ENCODE peak calls at places on chromosomes 13 and 19, in five cellular contexts. D is brain microvascular endothelial cell; T is SJCRH30; R is CD8-positive, alpha-beta memory T cell; O is HAP-1. Q is an unnamed sample. For H3K27me3, the result is how much of the 10 kb centered on the place peaks cover.

GRCh38 chr19:3818479-3818878 is 32.3 kb upstream of the MATK start:
- DNase-seq in D (peak), T (no peak), R (no peak), O (no peak), Q (no peak)

GRCh38 chr19:4405977-4406376 is 3.5 kb downstream of the CHAF1A start:
- DNase-seq in D (no peak), T (no peak), R (no peak), O (no peak), Q (no peak)

GRCh38 chr19:56309511-56310185 is 5.0 kb downstream of the ZSCAN5A start:
- DNase-seq in D (peak), T (peak), R (peak), O (peak), Q (no peak)

GRCh38 chr13:76936736-76937135 is 11.6 kb upstream of the ACOD1 start:
- DNase-seq in D (no peak), T (no peak), R (no peak), O (no peak), Q (no peak)

GRCh38 chr13:71874490-71874889 is 7.5 kb upstream of the DACH1 start:
- DNase-seq in D (no peak), T (no peak), R (no peak), O (no peak), Q (no peak)

GRCh38 chr13:20043207-20043925 is 84.8 kb downstream of the ZMYM2 start:
- DNase-seq in D (no peak), T (no peak), R (no peak), O (no peak), Q (no peak)

GRCh38 chr13:112444416-112445399 is 68.6 kb downstream of the SPACA7 start:
- DNase-seq in D (no peak), T (no peak), R (no peak), O (no peak), Q (no peak)

GRCh38 chr13:75806101-75806500 is 170.0 kb downstream of the LMO7 start:
- DNase-seq in D (no peak), T (no peak), R (no peak), O (no peak), Q (no peak)

GRCh38 chr13:113856716-113857065 is 7.2 kb downstream of the GAS6 start:
- DNase-seq in D (no peak), T (no peak), R (no peak), O (no peak), Q (no peak)

GRCh38 chr19:31146546-31147183 is 202.6 kb downstream of the TSHZ3 start:
- DNase-seq in D (no peak), T (no peak), R (no peak), O (no peak), Q (no peak)

GRCh38 chr19:33022472-33023116 is 42.1 kb downstream of the RHPN2 start:
- DNase-seq in D (no peak), T (peak), R (no peak), O (no peak), Q (no peak)

GRCh38 chr19:4814625-4815425 is 16.7 kb downstream of the TICAM1 start:
- DNase-seq in D (no peak), T (no peak), R (no peak), O (no peak), Q (no peak)

GRCh38 chr19:38284422-38284821 is 19.6 kb upstream of the C19orf33 start:
- DNase-seq in D (no peak), T (no peak), R (no peak), O (no peak), Q (no peak)

GRCh38 chr19:55086730-55087541 is 11.3 kb downstream of the EPS8L1 start:
- DNase-seq in D (peak), T (peak), R (peak), O (no peak), Q (peak)

GRCh38 chr13:41613984-41614581 is 156.7 kb downstream of the RGCC start:
- DNase-seq in D (peak), T (peak), R (no peak), O (peak), Q (no peak)

GRCh38 chr19:40284501-40285352 is at the start of gene AKT2:
- DNase-seq in D (peak), T (peak), R (peak), O (no peak), Q (peak)

GRCh38 chr19:47324502-47324901 is 7.5 kb upstream of the C5AR2 start:
- DNase-seq in D (no peak), T (no peak), R (no peak), O (no peak), Q (no peak)

GRCh38 chr19:793775-794174 is 3.5 kb upstream of the PTBP1 start:
- DNase-seq in D (no peak), T (no peak), R (no peak), O (no peak), Q (no peak)

GRCh38 chr13:42333613-42334328 is 61.8 kb downstream of the AKAP11 start:
- DNase-seq in D (peak), T (peak), R (no peak), O (peak), Q (no peak)

GRCh38 chr19:54247106-54247930 is 4.7 kb upstream of the LILRA6 start:
- DNase-seq in D (no peak), T (no peak), R (no peak), O (no peak), Q (no peak)

GRCh38 chr13:38008636-38009035 is 139.1 kb upstream of the TRPC4 start:
- DNase-seq in D (no peak), T (peak), R (no peak), O (no peak), Q (no peak)

GRCh38 chr19:16365300-16365996 is 40.8 kb downstream of the KLF2 start:
- DNase-seq in D (no peak), T (no peak), R (no peak), O (no peak), Q (no peak)

GRCh38 chr19:46772170-46773017 is 16.0 kb downstream of the SLC1A5 start:
- DNase-seq in D (no peak), T (no peak), R (no peak), O (no peak), Q (no peak)

GRCh38 chr13:32581177-32581786 is 5.0 kb upstream of the PDS5B start:
- DNase-seq in D (no peak), T (peak), R (no peak), O (peak), Q (no peak)

GRCh38 chr13:104831823-104832222 is 1703.6 kb downstream of the EFNB2 start:
- DNase-seq in D (no peak), T (peak), R (no peak), O (no peak), Q (no peak)

GRCh38 chr13:76463314-76463713 is 422.9 kb downstream of the KCTD12 start:
- DNase-seq in D (no peak), T (no peak), R (no peak), O (no peak), Q (no peak)

GRCh38 chr19:12464769-12465725 is 19.6 kb downstream of the ZNF709 start:
- DNase-seq in D (no peak), T (peak), R (no peak), O (no peak), Q (no peak)
- H3K27me3 ChIP-seq in D (under half), T (under half), R (under half), O (under half), Q (under half)

DNA sequence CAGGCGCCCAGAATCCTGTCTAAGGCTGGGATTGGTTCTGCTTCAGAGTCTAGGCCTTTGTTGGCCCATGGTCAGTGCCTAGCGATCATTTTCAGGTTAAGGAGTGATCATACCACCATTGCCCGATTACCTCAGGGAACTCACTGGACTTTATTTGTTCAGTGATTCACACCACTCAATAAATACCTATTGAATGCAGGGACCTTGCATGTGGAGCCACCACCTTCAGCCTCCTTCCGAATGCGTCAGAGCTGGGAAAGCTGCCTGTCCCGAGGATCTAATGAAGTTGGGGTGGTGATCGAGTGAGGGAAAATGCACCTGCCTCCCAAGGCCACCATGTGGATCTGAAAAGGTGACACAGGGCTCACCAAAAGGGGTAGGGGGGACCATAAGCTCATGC is 40.0 kb upstream of the POU2F2 start:
- DNase-seq in D (no peak), T (no peak), R (no peak), O (no peak), Q (no peak)
- H3K27me3 ChIP-seq in D (under half), T (under half), R (under half), O (under half), Q (under half)

GRCh38 chr13:31110169-31110568 is 51.5 kb downstream of the HSPH1 start:
- DNase-seq in D (no peak), T (no peak), R (no peak), O (no peak), Q (no peak)
- H3K27me3 ChIP-seq in D (under half), T (under half), R (under half), O (under half), Q (under half)

GRCh38 chr13:21676611-21677021 is 5.7 kb downstream of the FGF9 start:
- DNase-seq in D (no peak), T (peak), R (no peak), O (no peak), Q (no peak)
- H3K27me3 ChIP-seq in D (under half), T (under half), R (under half), O (under half), Q (under half)

GRCh38 chr19:13029301-13029880 is 34.1 kb downstream of the NFIX start:
- DNase-seq in D (no peak), T (no peak), R (no peak), O (no peak), Q (no peak)
- H3K27me3 ChIP-seq in D (under half), T (under half), R (under half), O (under half), Q (under half)

DNA sequence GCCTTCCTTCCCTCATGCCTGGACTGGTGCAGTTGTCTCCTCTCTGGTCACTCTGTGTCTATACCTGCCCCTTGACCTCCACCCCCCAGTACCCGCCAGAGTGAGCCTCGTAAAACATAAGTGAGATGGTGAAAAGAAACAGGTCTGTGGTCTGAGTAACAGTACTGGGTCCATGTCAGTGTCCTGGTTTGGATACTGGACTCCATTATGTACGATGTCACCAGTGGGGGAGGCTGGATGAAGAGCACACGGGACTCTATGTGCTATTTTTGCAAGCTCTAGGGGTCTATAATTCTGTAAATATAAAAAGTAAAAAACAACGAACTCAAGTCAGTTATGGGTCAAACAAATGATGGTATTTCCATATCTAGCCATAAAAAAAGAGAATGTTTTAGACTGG is 14.4 kb downstream of the MYBPC2 start:
- DNase-seq in D (no peak), T (no peak), R (no peak), O (no peak), Q (no peak)
- H3K27me3 ChIP-seq in D (under half), T (under half), R (under half), O (under half), Q (under half)

GRCh38 chr19:45213031-45213430 is 32.2 kb downstream of the EXOC3L2 start:
- DNase-seq in D (no peak), T (no peak), R (no peak), O (no peak), Q (no peak)

GRCh38 chr19:45217957-45218334 is 27.3 kb downstream of the EXOC3L2 start:
- DNase-seq in D (no peak), T (no peak), R (no peak), O (no peak), Q (no peak)

GRCh38 chr19:45216677-45217076 is 28.5 kb downstream of the EXOC3L2 start:
- DNase-seq in D (no peak), T (no peak), R (no peak), O (peak), Q (no peak)

GRCh38 chr19:45217193-45217956 is 27.8 kb downstream of the EXOC3L2 start:
- DNase-seq in D (no peak), T (no peak), R (no peak), O (peak), Q (no peak)

GRCh38 chr19:45215391-45216191 is 29.6 kb downstream of the EXOC3L2 start:
- DNase-seq in D (no peak), T (no peak), R (no peak), O (no peak), Q (no peak)
- H3K27me3 ChIP-seq in D (under half), T (under half), R (under half), O (under half), Q (half or more)

DNA sequence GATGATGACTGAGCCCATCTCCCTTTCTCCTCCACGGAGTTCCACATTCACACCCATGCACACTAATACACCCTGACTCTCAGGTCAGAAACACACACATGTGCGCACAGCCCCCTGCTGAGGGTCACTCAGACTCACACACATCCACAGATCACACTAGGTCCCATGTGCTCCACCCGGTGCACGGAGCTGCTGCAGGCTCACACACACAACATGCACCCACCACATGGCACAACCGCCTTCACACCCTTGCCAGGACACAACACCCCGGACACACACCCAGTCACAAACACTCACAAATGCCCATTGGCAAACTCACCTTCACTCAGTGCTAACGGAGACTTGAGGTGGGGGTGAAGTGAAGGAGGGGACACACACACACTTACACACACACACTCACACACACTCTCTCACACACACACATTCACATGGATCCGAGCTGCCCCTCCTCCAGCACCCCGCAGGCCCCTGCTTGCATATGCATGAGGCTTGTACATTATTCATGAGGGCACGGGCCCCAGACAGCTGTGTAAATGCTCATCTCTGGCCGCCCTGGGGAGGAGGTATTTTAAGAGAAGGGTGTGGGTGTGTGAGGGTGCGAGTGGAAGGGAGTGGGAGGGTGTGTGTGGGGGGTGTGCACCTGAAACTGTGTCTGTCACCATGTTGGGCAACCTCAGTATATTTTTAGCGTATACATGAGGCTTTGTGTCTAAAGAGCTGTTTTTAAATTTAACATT is 2.2 kb downstream of the NCAN start:
- DNase-seq in D (no peak), T (no peak), R (no peak), O (no peak), Q (no peak)
- H3K27me3 ChIP-seq in D (under half), T (under half), R (under half), O (under half), Q (under half)

DNA sequence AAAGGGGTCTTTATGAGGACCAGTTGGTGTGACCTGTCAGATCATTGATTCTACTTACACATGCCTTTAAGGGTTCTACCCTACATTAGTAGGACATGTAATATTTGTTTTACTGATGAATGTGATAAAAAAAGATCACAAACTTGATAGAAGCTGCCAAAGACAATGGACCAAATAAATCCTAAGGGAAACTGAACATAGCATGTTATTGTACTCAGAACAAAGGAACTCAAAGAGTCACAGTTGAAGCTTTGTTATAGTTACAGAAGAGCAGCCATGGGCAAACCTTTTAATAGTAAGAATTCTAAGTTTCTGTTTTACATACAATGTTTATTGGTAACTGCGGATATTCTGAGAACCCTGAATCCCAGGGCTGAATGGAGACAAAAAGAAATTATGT is 780.1 kb downstream of the SLITRK6 start:
- DNase-seq in D (no peak), T (no peak), R (no peak), O (peak), Q (no peak)
- H3K27me3 ChIP-seq in D (under half), T (under half), R (under half), O (under half), Q (under half)

DNA sequence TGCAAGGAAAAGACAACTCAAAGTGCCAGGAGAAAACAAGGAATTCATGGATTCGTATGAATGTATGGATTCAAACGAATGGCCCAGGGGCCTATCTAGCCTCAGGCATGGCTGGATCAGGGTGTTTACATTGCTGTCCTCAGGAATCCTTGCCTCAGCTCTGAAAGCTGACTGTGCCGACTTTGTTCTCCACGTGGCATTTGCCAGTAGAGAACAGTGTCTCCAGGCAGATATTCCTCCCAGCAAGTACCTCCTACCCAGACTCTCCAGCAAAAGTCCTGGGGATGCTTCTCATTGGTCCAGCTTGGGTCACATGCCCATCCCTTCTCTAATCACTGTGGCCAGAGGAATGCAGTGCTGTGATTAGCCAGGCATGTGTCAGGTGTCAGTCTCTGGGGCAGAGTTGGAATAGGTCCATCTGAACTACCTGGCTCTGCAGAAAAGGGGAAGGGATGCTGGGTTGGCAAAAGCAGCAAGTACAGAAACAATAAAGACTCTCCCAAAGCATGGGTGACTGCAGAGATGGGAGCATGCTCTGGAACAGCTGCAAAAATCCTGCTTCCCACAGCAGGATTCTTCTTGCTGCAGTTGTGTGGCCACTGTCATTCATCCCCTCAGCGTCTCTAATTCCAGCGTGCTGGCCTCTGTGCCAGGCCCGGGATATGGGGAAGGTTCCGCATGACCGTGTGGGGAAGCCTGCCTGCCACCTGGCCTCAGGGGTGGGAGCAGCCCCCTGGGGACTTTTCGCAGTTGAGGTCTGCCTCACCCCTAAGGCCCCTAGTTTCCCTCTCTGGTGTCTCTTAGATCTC is 30.0 kb downstream of the CCNE1 start:
- DNase-seq in D (peak), T (peak), R (no peak), O (peak), Q (no peak)
- H3K27me3 ChIP-seq in D (under half), T (under half), R (under half), O (under half), Q (under half)

Q was measured in tibial nerve.